ENCODE peak calls at places on chromosomes 16 and 17, in nine cellular contexts. N is RWPE1; I is activated CD4-positive, alpha-beta T cell treated with anti-CD3 and anti-CD28 coated beads, Interleukin-2, amount 50 U/mL, for 48 hours; F is stimulated activated CD4-positive, alpha-beta T cell treated with anti-CD3 and anti-CD28 coated beads, Interleukin-1b, Interleukin-23, amount 100 ng/mL, for 1 hour; W is iris pigment epithelial cell; X is cardiac fibroblast; J is activated naive CD4-positive, alpha-beta T cell treated with anti-CD3 and anti-CD28 coated beads for 36 hours; M is neural crest cell; P is mesendoderm. L is an unnamed sample.

GRCh38 chr17:48954300-48954755 is 9.7 kb upstream of the SNF8 start:
- DNase-seq in N (no peak), I (no peak), F (no peak), W (peak; percentile 71), X (peak; percentile 80), J (peak; percentile 43), M (no peak), P (peak; percentile 78), L (peak; percentile 65)

GRCh38 chr17:82649501-82650261 is 1.4 kb upstream of the WDR45B start:
- DNase-seq in N (no peak), I (no peak), F (no peak), W (no peak), X (no peak), J (no peak), M (no peak), P (no peak), L (no peak)

GRCh38 chr16:8572919-8573724 is 17.2 kb downstream of the TMEM114 start:
- DNase-seq in N (no peak), I (no peak), F (no peak), W (peak; percentile 54), X (peak; percentile 65), J (peak; percentile 39), M (no peak), P (peak; percentile 84), L (peak; percentile 63)

GRCh38 chr16:20966746-20967145 is 66.2 kb downstream of the LYRM1 start:
- DNase-seq in N (no peak), I (no peak), F (no peak), W (no peak), X (no peak), J (no peak), M (no peak), P (no peak), L (no peak)

GRCh38 chr16:23948949-23949392 is 113.2 kb downstream of the PRKCB start:
- DNase-seq in N (no peak), I (peak; percentile 43), F (no peak), W (no peak), X (no peak), J (peak; percentile 77), M (no peak), P (no peak), L (no peak)

GRCh38 chr16:81902025-81902424 is 109.2 kb downstream of the SDR42E1 start:
- DNase-seq in N (no peak), I (no peak), F (no peak), W (peak; percentile 54), X (no peak), J (no peak), M (no peak), P (no peak), L (no peak)

GRCh38 chr16:20327444-20328041 is at the start of gene GP2:
- DNase-seq in N (no peak), I (no peak), F (no peak), W (no peak), X (no peak), J (no peak), M (no peak), P (peak; percentile 42), L (no peak)

GRCh38 chr16:66081967-66082366 is 284.5 kb upstream of the CDH5 start:
- DNase-seq in N (peak; percentile 92), I (no peak), F (no peak), W (peak; percentile 63), X (peak; percentile 23), J (no peak), M (no peak), P (peak; percentile 94), L (peak; percentile 96)

GRCh38 chr16:79411357-79411756 is 189.2 kb downstream of the MAF start:
- DNase-seq in N (no peak), I (no peak), F (no peak), W (no peak), X (no peak), J (peak; percentile 23), M (no peak), P (no peak), L (no peak)

GRCh38 chr17:77959926-77960521 is 1.5 kb downstream of the TNRC6C start:
- DNase-seq in N (peak; percentile 13), I (peak; percentile 45), F (no peak), W (peak; percentile 53), X (peak; percentile 29), J (peak; percentile 53), M (no peak), P (peak; percentile 51), L (peak; percentile 32)